ENCODE peak calls at places on chromosomes 4 and X, in five cellular contexts. J is CD4-positive, alpha-beta T cell; C is activated CD4-positive, alpha-beta T cell treated with anti-CD3 and anti-CD28 coated beads for 24 hours; B is iris pigment epithelial cell; F is Kasumi-1. A is an unnamed sample.

GRCh38 chr4:159444668-159445067 is 341.8 kb downstream of the RAPGEF2 start:
- DNase-seq in J (no peak), C (no peak), B (peak; percentile 82), F (peak; percentile 33), A (no peak)

GRCh38 chr4:93066746-93067145 is 761.8 kb upstream of the ATOH1 start:
- DNase-seq in J (no peak), C (no peak), B (peak; percentile 44), F (no peak), A (no peak)

GRCh38 chr4:168623011-168623410 is 126.2 kb downstream of the PALLD start:
- DNase-seq in J (no peak), C (no peak), B (no peak), F (no peak), A (no peak)

GRCh38 chr4:158162637-158163036 is 10.2 kb downstream of the GASK1B start:
- DNase-seq in J (no peak), C (no peak), B (no peak), F (no peak), A (no peak)

GRCh38 chr4:135385830-135386581 is 1184.4 kb upstream of the PABPC4L start:
- DNase-seq in J (no peak), C (no peak), B (no peak), F (no peak), A (no peak)

GRCh38 chr4:173091362-173091761 is 77.2 kb upstream of the GALNT7 start:
- DNase-seq in J (no peak), C (no peak), B (no peak), F (no peak), A (no peak)

GRCh38 chr4:139392797-139393196 is 61.1 kb upstream of the RAB33B start:
- DNase-seq in J (no peak), C (no peak), B (peak; percentile 32), F (no peak), A (no peak)

GRCh38 chr4:24067781-24068193 is 177.9 kb upstream of the PPARGC1A start:
- DNase-seq in J (no peak), C (no peak), B (peak; percentile 71), F (no peak), A (no peak)

GRCh38 chr4:186948361-186949291 is 225.0 kb upstream of the FAT1 start:
- DNase-seq in J (no peak), C (no peak), B (peak; percentile 50), F (peak; percentile 17), A (no peak)

GRCh38 chr4:122450847-122451246 is 5.7 kb downstream of the IL2 start:
- DNase-seq in J (no peak), C (no peak), B (peak; percentile 25), F (peak; percentile 31), A (no peak)

GRCh38 chr4:86898562-86898961 is 6.3 kb upstream of the C4orf36 start:
- DNase-seq in J (no peak), C (no peak), B (peak; percentile 29), F (no peak), A (no peak)

GRCh38 chr4:52712991-52713275 is 38.3 kb downstream of the ERVMER34-1 start:
- DNase-seq in J (no peak), C (no peak), B (no peak), F (no peak), A (no peak)

GRCh38 chr4:675980-676870 is 1.9 kb downstream of the MYL5 start:
- DNase-seq in J (no peak), C (no peak), B (no peak), F (no peak), A (no peak)

GRCh38 chr4:12875640-12876243 is 608.4 kb downstream of the RAB28 start:
- DNase-seq in J (no peak), C (no peak), B (no peak), F (no peak), A (no peak)

GRCh38 chrX:150506486-150506885 is 61.9 kb upstream of the MTM1 start:
- DNase-seq in J (no peak), C (no peak), B (no peak), F (no peak), A (no peak)

GRCh38 chrX:9788908-9789307 is 2.7 kb downstream of the SHROOM2 start:
- DNase-seq in J (no peak), C (no peak), B (peak; percentile 27), F (no peak), A (no peak)

GRCh38 chr4:57910151-57910550 is 800.0 kb upstream of the IGFBP7 start:
- DNase-seq in J (no peak), C (no peak), B (no peak), F (no peak), A (no peak)

A was measured in activated T-helper 9 cell treated with anti-CD3 and anti-CD28 coated beads, Interleukin-2, amount 50 U/mL, for 16 hours.